ENCODE peak calls at places on chromosomes 6 and 20, in five cellular contexts. X is fibroblast of the conjunctiva; U is C1 segment of cervical spinal cord; G is CD8-positive, alpha-beta T cell; M is hypothalamus. O is an unnamed sample.

GRCh38 chr6:135195045-135195444 is 13.9 kb downstream of the MYB start:
- DNase-seq in U (no peak), G (no peak), M (no peak), X (no peak), O (no peak)

GRCh38 chr6:75117701-75118100 is 88.2 kb downstream of the COL12A1 start:
- DNase-seq in U (no peak), G (no peak), M (no peak), X (no peak), O (no peak)

GRCh38 chr6:161434331-161434730 is 160.5 kb upstream of the AGPAT4 start:
- DNase-seq in U (no peak), G (no peak), M (peak; percentile 34), X (no peak), O (no peak)

GRCh38 chr6:38773338-38773737 is 58.2 kb downstream of the DNAH8 start:
- DNase-seq in X (no peak), G (no peak), U (no peak), M (no peak), O (no peak)

GRCh38 chr6:79646006-79646405 is 14.9 kb downstream of the SH3BGRL2 start:
- DNase-seq in X (no peak), G (no peak), M (no peak), U (no peak), O (no peak)

GRCh38 chr20:35698298-35699126 is 640 bp downstream of the NFS1 start:
- DNase-seq in M (peak; percentile 49), G (no peak), U (peak; percentile 42), X (no peak), O (no peak)

GRCh38 chr20:31681128-31681727 is 41.4 kb downstream of the BCL2L1 start:
- DNase-seq in M (no peak), X (no peak), U (no peak), G (no peak), O (no peak)

GRCh38 chr20:59622496-59622895 is 18.2 kb downstream of the PHACTR3 start:
- DNase-seq in M (no peak), G (no peak), X (no peak), U (no peak), O (no peak)

GRCh38 chr6:27251672-27252251 is 4.3 kb downstream of the PRSS16 start:
- DNase-seq in M (peak; percentile 41), X (peak; percentile 29), G (peak; percentile 71), U (peak; percentile 74), O (peak; percentile 61)

GRCh38 chr20:4533734-4534133 is 188.0 kb upstream of the PRND start:
- DNase-seq in U (no peak), G (no peak), M (no peak), X (no peak), O (no peak)

GRCh38 chr6:34248198-34248726 is 544 bp downstream of the SMIM29 start:
- DNase-seq in G (peak; percentile 54), U (peak; percentile 46), M (peak; percentile 45), X (no peak), O (no peak)

GRCh38 chr6:35810831-35811698 is 5.9 kb downstream of the LHFPL5 start:
- DNase-seq in M (no peak), X (peak; percentile 35), G (no peak), U (no peak), O (no peak)

GRCh38 chr6:107823047-107823557 is 1.0 kb downstream of the SCML4 start:
- DNase-seq in M (no peak), G (peak; percentile 66), U (no peak), X (no peak), O (no peak)

GRCh38 chr20:34111057-34111711 is 859 bp downstream of the EIF2S2 start:
- DNase-seq in G (no peak), M (no peak), U (no peak), X (no peak), O (no peak)

GRCh38 chr20:37228656-37229055 is 33.0 kb downstream of the GHRH start:
- DNase-seq in U (no peak), X (no peak), M (no peak), G (no peak), O (no peak)

GRCh38 chr20:56352656-56353055 is 6.1 kb upstream of the FAM210B start:
- DNase-seq in M (no peak), X (no peak), U (no peak), G (no peak), O (no peak)

GRCh38 chr6:154888896-154889295 is 106.2 kb upstream of the TIAM2 start:
- DNase-seq in M (no peak), X (no peak), U (peak; percentile 45), G (no peak), O (no peak)

GRCh38 chr6:142700676-142701185 is 244.2 kb downstream of the HIVEP2 start:
- DNase-seq in U (no peak), G (no peak), M (no peak), X (no peak), O (no peak)

GRCh38 chr6:104003803-104004516 is 855.8 kb downstream of the HACE1 start:
- DNase-seq in X (no peak), U (no peak), M (no peak), G (no peak), O (no peak)

GRCh38 chr6:125951323-125951722 is 5.2 kb upstream of the HINT3 start:
- DNase-seq in X (no peak), M (no peak), G (no peak), U (no peak), O (no peak)

O was measured in SK-N-MC.